ENCODE peak calls at places on chromosomes 3 and 15, in eight cellular contexts. B, N, F, Z, I, A, O and W are unnamed samples. For H4K20me1, the result is how much of the 10 kb centered on the place peaks cover.

GRCh38 chr15:78261062-78261461 is 3.3 kb upstream of the DNAJA4 start:
- DNase-seq in F (no peak), I (no peak), A (no peak), B (no peak), Z (no peak), O (no peak), N (no peak), W (no peak)

GRCh38 chr3:112124901-112125607 is 8.0 kb downstream of the GCSAM start:
- DNase-seq in Z (no peak), N (no peak), F (no peak), B (no peak), A (no peak), O (no peak), I (no peak), W (no peak)

GRCh38 chr3:126292318-126293070 is 64.7 kb downstream of the KLF15 start:
- DNase-seq in F (no peak), N (no peak), A (peak), I (no peak), O (no peak), Z (no peak), B (no peak), W (no peak)

GRCh38 chr3:190380184-190380583 is 7.8 kb upstream of the CLDN16 start:
- DNase-seq in B (no peak), O (no peak), F (no peak), I (no peak), N (no peak), A (no peak), Z (no peak), W (no peak)

GRCh38 chr3:13338231-13338630 is 81.9 kb downstream of the NUP210 start:
- DNase-seq in I (no peak), Z (peak), F (no peak), B (peak), N (no peak), A (no peak), O (no peak), W (no peak)

GRCh38 chr15:44195151-44195740 is at the start of gene FRMD5:
- DNase-seq in I (peak), Z (peak), B (peak), F (peak), O (peak), N (peak), A (peak), W (no peak)

GRCh38 chr3:52286777-52287110 is 884 bp upstream of the GLYCTK start:
- DNase-seq in N (no peak), F (peak), Z (no peak), B (peak), I (no peak), A (no peak), O (no peak), W (no peak)

GRCh38 chr3:14509796-14510100 is 30.4 kb downstream of the GRIP2 start:
- DNase-seq in A (no peak), I (no peak), N (no peak), O (no peak), F (no peak), Z (no peak), B (no peak), W (no peak)

GRCh38 chr3:181711325-181712135 is at the start of gene SOX2:
- DNase-seq in F (peak), A (peak), Z (peak), O (peak), B (peak), N (peak), I (no peak), W (no peak)

GRCh38 chr3:152258448-152259302 is 10.1 kb upstream of the MBNL1 start:
- DNase-seq in B (peak), I (no peak), O (no peak), N (no peak), Z (peak), F (peak), A (no peak), W (no peak)

GRCh38 chr3:140323561-140323960 is 354.3 kb upstream of the TRIM42 start:
- DNase-seq in A (no peak), F (peak), Z (no peak), B (peak), I (no peak), N (no peak), O (no peak), W (no peak)

GRCh38 chr3:27985369-27986035 is 255.9 kb upstream of the CMC1 start:
- DNase-seq in O (no peak), N (no peak), F (no peak), A (no peak), B (no peak), I (no peak), Z (no peak), W (no peak)

GRCh38 chr3:150673966-150674365 is 29.8 kb downstream of the ERICH6 start:
- DNase-seq in N (no peak), F (no peak), I (no peak), O (no peak), A (no peak), Z (no peak), B (no peak), W (no peak)

GRCh38 chr15:31325432-31325975 is 1.1 kb upstream of the KLF13 start:
- DNase-seq in I (no peak), O (peak), Z (peak), N (peak), F (no peak), A (no peak), B (peak), W (peak)

GRCh38 chr3:42043116-42043796 is 47.9 kb upstream of the TRAK1 start:
- DNase-seq in O (peak), B (peak), I (no peak), N (peak), F (peak), Z (peak), A (peak), W (no peak)

GRCh38 chr3:47802734-47803477 is at the start of gene DHX30:
- DNase-seq in F (peak), A (peak), N (peak), I (no peak), B (peak), O (peak), Z (peak), W (peak)

GRCh38 chr3:29140706-29141105 is 140.2 kb upstream of the RBMS3 start:
- DNase-seq in O (no peak), Z (peak), B (peak), N (no peak), A (no peak), F (no peak), I (no peak), W (peak)

GRCh38 chr3:65749066-65749465 is 289.7 kb downstream of the MAGI1 start:
- DNase-seq in B (peak), Z (peak), I (no peak), A (no peak), F (no peak), N (no peak), O (no peak), W (no peak)

GRCh38 chr3:65748326-65748725 is 290.4 kb downstream of the MAGI1 start:
- DNase-seq in Z (no peak), F (no peak), I (no peak), A (no peak), B (no peak), O (no peak), N (no peak), W (no peak)

GRCh38 chr3:65752636-65753035 is 286.1 kb downstream of the MAGI1 start:
- DNase-seq in B (no peak), I (no peak), O (no peak), Z (no peak), F (no peak), N (no peak), A (no peak), W (no peak)

GRCh38 chr3:65746848-65747247 is 291.9 kb downstream of the MAGI1 start:
- DNase-seq in O (no peak), I (no peak), B (no peak), N (no peak), Z (no peak), F (no peak), A (no peak), W (no peak)

GRCh38 chr3:65751123-65751700 is 287.5 kb downstream of the MAGI1 start:
- DNase-seq in Z (peak), O (peak), I (no peak), B (peak), F (no peak), A (peak), N (peak), W (peak)
- H4K20me1 ChIP-seq in Z (under half), O (under half), I (under half), B (under half), F (under half), A (under half), N (under half), W (under half)

GRCh38 chr3:134251731-134252391 is 1.2 kb upstream of the RYK start:
- DNase-seq in F (no peak), B (no peak), N (peak), Z (no peak), A (peak), O (peak), I (no peak), W (no peak)
- H4K20me1 ChIP-seq in F (under half), B (under half), N (under half), Z (under half), A (under half), O (under half), I (under half), W (under half)

DNA sequence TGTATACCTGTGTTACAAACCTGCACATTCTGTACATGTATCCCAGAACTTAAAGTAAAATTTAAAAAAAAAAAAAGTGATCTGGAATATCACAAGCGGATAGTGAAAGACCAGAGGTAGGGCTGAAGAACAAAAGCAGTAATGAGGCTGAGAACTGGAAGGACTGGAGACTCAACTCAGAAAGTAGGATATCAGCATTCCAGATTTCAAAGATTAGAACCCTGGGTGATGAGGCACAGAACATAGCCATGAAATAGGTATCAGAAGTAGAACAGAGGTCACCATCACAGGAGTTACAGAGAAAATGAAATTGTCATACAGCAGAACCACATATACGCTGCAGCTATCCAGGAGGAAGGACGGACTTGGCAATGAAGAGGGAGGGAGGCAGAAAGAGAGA is 56.1 kb downstream of the ACAP2 start:
- DNase-seq in B (no peak), O (no peak), I (no peak), N (no peak), F (no peak), Z (no peak), A (no peak), W (no peak)
- H4K20me1 ChIP-seq in B (under half), O (under half), I (under half), N (under half), F (under half), Z (under half), A (under half), W (under half)

GRCh38 chr3:58059349-58060321 is 51.4 kb downstream of the FLNB start:
- DNase-seq in B (peak), N (no peak), I (no peak), Z (peak), A (no peak), F (peak), O (no peak), W (no peak)
- H4K20me1 ChIP-seq in B (under half), N (under half), I (under half), Z (under half), A (under half), F (under half), O (under half), W (under half)

DNA sequence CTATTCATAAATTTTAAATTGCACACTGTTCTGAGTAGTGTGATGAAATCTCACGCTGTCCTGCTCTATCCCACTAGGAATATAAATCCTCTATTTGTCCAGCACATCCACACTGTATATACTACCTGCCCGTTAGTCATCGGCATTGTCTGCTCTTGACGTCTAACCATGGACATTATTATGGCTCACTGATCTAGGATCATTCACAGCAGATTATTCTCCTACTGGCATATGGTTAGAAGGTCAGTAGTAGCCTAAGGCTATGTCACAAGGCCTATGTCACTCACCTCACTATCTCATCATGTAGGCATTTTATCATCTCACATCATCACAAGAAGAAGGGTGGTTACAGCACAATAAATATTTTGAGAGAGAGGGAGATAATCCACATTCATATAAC is 121.0 kb downstream of the GSK3B start:
- DNase-seq in A (no peak), N (no peak), Z (peak), B (peak), I (no peak), O (peak), F (no peak), W (no peak)
- H4K20me1 ChIP-seq in A (under half), N (under half), Z (under half), B (under half), I (under half), O (half or more), F (half or more), W (half or more)

GRCh38 chr15:55224892-55225291 is 28.2 kb upstream of the RSL24D1 start:
- DNase-seq in O (no peak), I (peak), B (peak), F (no peak), N (no peak), Z (no peak), A (no peak), W (peak)
- H4K20me1 ChIP-seq in O (under half), I (under half), B (under half), F (under half), N (under half), Z (under half), A (under half), W (under half)